ENCODE peak calls at places on chromosome 16, in four cellular contexts. G is A549, Q is gastrocnemius medialis, B is body of pancreas. R is an unnamed sample.

GRCh38 chr16:51040637-51041036 is 110.4 kb downstream of the SALL1 start:
- DNase-seq in Q (no peak), G (no peak), B (no peak), R (no peak)

GRCh38 chr16:17939052-17939673 is 397.4 kb downstream of the NPIPA8 start:
- DNase-seq in B (no peak), G (no peak), Q (no peak), R (no peak)

GRCh38 chr16:52099382-52099781 is 447.6 kb downstream of the TOX3 start:
- DNase-seq in B (no peak), G (no peak), Q (no peak), R (no peak)

GRCh38 chr16:81445926-81446317 is 1.3 kb downstream of the CMIP start:
- DNase-seq in B (no peak), Q (no peak), G (no peak), R (no peak)

GRCh38 chr16:58515871-58516767 is 802 bp downstream of the SETD6 start:
- DNase-seq in G (no peak), B (peak), Q (no peak), R (peak)

GRCh38 chr16:69187387-69187890 is 475 bp downstream of the SNTB2 start:
- DNase-seq in B (peak), G (peak), Q (peak), R (peak)

GRCh38 chr16:24255446-24256352 is at the start of gene CACNG3:
- DNase-seq in Q (no peak), B (peak), G (peak), R (peak)

GRCh38 chr16:69531988-69532387 is 33.8 kb upstream of the NFAT5 start:
- DNase-seq in G (no peak), B (no peak), Q (no peak), R (no peak)

GRCh38 chr16:13994239-13995106 is 74.5 kb downstream of the ERCC4 start:
- DNase-seq in G (no peak), B (no peak), Q (peak), R (no peak)

GRCh38 chr16:48603647-48604376 is 6.2 kb downstream of the N4BP1 start:
- DNase-seq in G (no peak), Q (no peak), B (no peak), R (no peak)

GRCh38 chr16:7471268-7471667 is 138.6 kb downstream of the RBFOX1 start:
- DNase-seq in Q (no peak), B (no peak), G (no peak), R (no peak)
- TF ChIP-seq POLR2A in Q (no peak), B (no peak), G (no peak), R (no peak)

GRCh38 chr16:88770459-88771293 is 14.3 kb downstream of the PIEZO1 start:
- DNase-seq in G (no peak), B (peak), Q (no peak), R (peak)
- TF ChIP-seq POLR2A in G (no peak), B (peak), Q (no peak), R (no peak)

DNA sequence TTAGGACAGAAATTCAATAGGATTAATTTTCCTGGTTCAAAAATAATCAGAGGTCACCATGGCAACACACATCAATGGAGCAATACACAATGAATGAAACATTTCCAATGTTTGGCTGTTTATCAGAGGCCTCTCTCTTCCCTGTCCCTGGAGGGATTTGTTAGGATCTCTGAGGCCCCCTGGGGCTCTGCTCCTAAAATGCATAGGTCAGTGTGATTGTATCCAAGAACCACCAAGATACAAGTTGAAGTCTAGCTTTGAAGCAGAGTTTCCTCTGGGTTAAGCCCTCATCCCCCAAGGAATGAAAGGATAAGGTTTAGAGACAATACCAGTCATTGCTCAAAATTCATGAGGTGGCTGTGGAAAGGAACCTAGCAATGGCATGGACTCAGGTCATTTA is 561.2 kb upstream of the C16orf82 start:
- DNase-seq in Q (no peak), G (no peak), B (no peak), R (no peak)
- TF ChIP-seq POLR2A in Q (no peak), G (no peak), B (no peak), R (no peak)

GRCh38 chr16:1929578-1930337 is 11.5 kb upstream of the HS3ST6 start:
- DNase-seq in B (peak), Q (peak), G (peak), R (peak)
- TF ChIP-seq POLR2A in B (peak), Q (peak), G (peak), R (no peak)

GRCh38 chr16:56450901-56451752 is at the start of the genes NUDT21 and OGFOD1:
- DNase-seq in B (peak), G (peak), Q (peak), R (peak)
- TF ChIP-seq POLR2A in B (peak), G (peak), Q (peak), R (peak)

DNA sequence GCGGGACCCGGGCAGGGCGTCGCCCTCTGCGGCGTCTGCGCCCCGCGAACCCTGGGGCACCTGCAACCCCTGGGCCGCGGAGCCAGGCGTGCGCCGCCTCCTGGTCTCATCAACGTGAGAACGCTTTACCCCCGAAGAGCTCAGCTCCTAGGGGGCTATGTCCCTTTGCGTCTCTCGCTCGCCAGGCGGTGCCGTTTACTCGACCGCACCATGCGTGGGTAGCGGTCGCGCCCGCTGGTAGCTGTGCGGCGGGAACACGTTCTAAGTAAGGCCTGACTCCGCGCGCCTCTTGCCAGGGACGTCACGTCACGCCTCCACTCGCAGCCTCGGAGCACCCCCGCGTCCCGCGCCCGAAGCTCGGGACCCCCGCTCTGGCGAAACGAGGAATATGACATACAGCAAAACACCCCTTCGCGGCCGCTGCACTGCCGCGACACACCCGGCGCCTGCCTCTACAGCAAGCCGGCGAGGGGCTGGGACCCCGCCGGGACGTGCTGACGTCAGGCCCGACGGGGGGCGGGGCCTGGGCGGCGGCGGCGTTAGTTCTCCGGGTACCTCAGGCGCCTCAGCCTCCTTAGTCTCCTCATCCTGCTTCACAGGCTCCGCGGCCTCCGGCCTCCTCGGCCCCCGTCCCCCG is at the start of gene RAB11FIP3:
- DNase-seq in G (peak), Q (peak), B (peak), R (peak)
- TF ChIP-seq POLR2A in G (peak), Q (peak), B (peak), R (peak)

DNA sequence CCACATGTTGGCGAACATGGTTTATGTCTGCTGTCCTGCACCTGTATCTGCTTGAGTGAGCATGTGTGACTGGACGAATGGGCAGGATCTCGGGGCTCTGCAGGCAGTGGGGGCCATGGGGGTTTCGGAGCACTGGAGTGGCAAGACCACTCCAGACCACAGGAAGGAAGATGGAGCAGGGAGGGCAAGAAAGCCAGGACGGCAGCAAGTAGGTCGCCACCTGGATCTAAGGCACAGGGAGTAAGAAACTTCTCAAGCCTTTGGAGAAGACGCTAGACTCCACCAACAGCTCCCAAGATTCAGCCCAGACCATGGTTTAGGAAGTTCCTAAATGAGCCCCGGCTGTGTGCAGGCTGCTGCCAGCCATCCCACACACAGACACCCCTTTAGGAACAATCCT is 32.8 kb upstream of the C16orf95 start:
- DNase-seq in B (no peak), Q (no peak), G (no peak), R (no peak)
- TF ChIP-seq POLR2A in B (no peak), Q (no peak), G (no peak), R (no peak)

GRCh38 chr16:27373312-27373711 is 28.7 kb upstream of the IL21R start:
- DNase-seq in G (no peak), B (no peak), Q (no peak), R (no peak)
- TF ChIP-seq POLR2A in G (no peak), B (no peak), Q (no peak), R (no peak)

GRCh38 chr16:87436225-87437172 is 44.4 kb downstream of the MAP1LC3B start:
- DNase-seq in G (no peak), Q (no peak), B (no peak), R (no peak)
- TF ChIP-seq POLR2A in G (no peak), Q (no peak), B (no peak), R (no peak)

R was measured in erythroblast.